ENCODE peak calls at places on chromosome 6, in nine cellular contexts. V is coronary artery; P is EH; B is left lobe of liver; C is COLO829; Z is CD8-positive, alpha-beta T cell; J is 8988T; I is Calu3; R is adipocyte. E is an unnamed sample.

GRCh38 chr6:42176981-42177380 is 3.8 kb downstream of the GUCA1A start:
- DNase-seq in V (no peak), P (no peak), B (no peak), C (no peak), Z (no peak), J (no peak), I (no peak), R (no peak), E (no peak)

GRCh38 chr6:159691963-159692287 is 1.1 kb downstream of the SOD2 start:
- DNase-seq in V (no peak), P (no peak), B (no peak), C (no peak), Z (no peak), J (no peak), I (no peak), R (peak), E (peak)

GRCh38 chr6:142478117-142478516 is 176.3 kb downstream of the ADGRG6 start:
- DNase-seq in V (no peak), P (peak), B (no peak), C (peak), Z (no peak), J (no peak), I (no peak), R (peak), E (peak)

GRCh38 chr6:131721161-131721560 is 10.3 kb upstream of the CTAGE9 start:
- DNase-seq in V (no peak), P (no peak), B (no peak), C (no peak), Z (no peak), J (no peak), I (no peak), R (no peak), E (no peak)

GRCh38 chr6:97947841-97948240 is 664.8 kb upstream of the MMS22L start:
- DNase-seq in V (no peak), P (no peak), B (no peak), C (peak), Z (no peak), J (peak), I (peak), R (peak), E (peak)

GRCh38 chr6:71967436-71967835 is 81.1 kb downstream of the RIMS1 start:
- DNase-seq in V (no peak), P (peak), B (no peak), C (no peak), Z (no peak), J (no peak), I (no peak), R (peak), E (no peak)

GRCh38 chr6:168908887-168909286 is 344.8 kb downstream of the THBS2 start:
- DNase-seq in V (no peak), P (peak), B (no peak), C (no peak), Z (no peak), J (no peak), I (no peak), R (peak), E (peak)

GRCh38 chr6:170143401-170144150 is 147.3 kb downstream of the DLL1 start:
- DNase-seq in V (peak), P (no peak), B (no peak), C (no peak), Z (no peak), J (no peak), I (no peak), R (no peak), E (no peak)

E was measured in HT-29.